ENCODE peak calls at places on chromosome 19, in ten cellular contexts. One of them, this sample, is unnamed.

GRCh38 chr19:14003279-14004051 is 2.7 kb downstream of the RFX1 start:
- DNase-seq in T-helper 1 cell: no peak
- DNase-seq in type B pancreatic cell: no peak
- DNase-seq in fibroblast of the conjunctiva: no peak
- DNase-seq in T-helper 17 cell: no peak
- DNase-seq in pancreas: no peak
- DNase-seq in anterior cingulate cortex: no peak
- DNase-seq in stimulated activated CD4-positive, alpha-beta T cell treated with anti-CD3 and anti-CD28 coated beads, Interleukin-4, amount 100 ng/mL, for 1 hour: no peak
- DNase-seq in aorta: no peak
- DNase-seq in stimulated activated CD8-positive, alpha-beta memory T cell treated with anti-CD3 and anti-CD28 coated beads, Interleukin-4, amount 100 ng/mL, for 48 hours: peak
- DNase-seq in this sample: peak

GRCh38 chr19:2481466-2481865 is 5.5 kb downstream of the GADD45B start:
- DNase-seq in T-helper 1 cell: no peak
- DNase-seq in type B pancreatic cell: no peak
- DNase-seq in fibroblast of the conjunctiva: no peak
- DNase-seq in T-helper 17 cell: no peak
- DNase-seq in pancreas: no peak
- DNase-seq in anterior cingulate cortex: no peak
- DNase-seq in stimulated activated CD4-positive, alpha-beta T cell treated with anti-CD3 and anti-CD28 coated beads, Interleukin-4, amount 100 ng/mL, for 1 hour: no peak
- DNase-seq in aorta: peak
- DNase-seq in stimulated activated CD8-positive, alpha-beta memory T cell treated with anti-CD3 and anti-CD28 coated beads, Interleukin-4, amount 100 ng/mL, for 48 hours: no peak
- DNase-seq in this sample: peak

GRCh38 chr19:980133-980998 is 3.8 kb upstream of the WDR18 start:
- DNase-seq in T-helper 1 cell: no peak
- DNase-seq in type B pancreatic cell: no peak
- DNase-seq in fibroblast of the conjunctiva: no peak
- DNase-seq in T-helper 17 cell: no peak
- DNase-seq in pancreas: peak
- DNase-seq in anterior cingulate cortex: no peak
- DNase-seq in stimulated activated CD4-positive, alpha-beta T cell treated with anti-CD3 and anti-CD28 coated beads, Interleukin-4, amount 100 ng/mL, for 1 hour: no peak
- DNase-seq in aorta: no peak
- DNase-seq in stimulated activated CD8-positive, alpha-beta memory T cell treated with anti-CD3 and anti-CD28 coated beads, Interleukin-4, amount 100 ng/mL, for 48 hours: no peak
- DNase-seq in this sample: no peak

GRCh38 chr19:30066781-30067759 is 125.0 kb downstream of the URI1 start:
- DNase-seq in T-helper 1 cell: no peak
- DNase-seq in type B pancreatic cell: peak
- DNase-seq in fibroblast of the conjunctiva: no peak
- DNase-seq in T-helper 17 cell: no peak
- DNase-seq in pancreas: no peak
- DNase-seq in anterior cingulate cortex: no peak
- DNase-seq in stimulated activated CD4-positive, alpha-beta T cell treated with anti-CD3 and anti-CD28 coated beads, Interleukin-4, amount 100 ng/mL, for 1 hour: no peak
- DNase-seq in aorta: no peak
- DNase-seq in stimulated activated CD8-positive, alpha-beta memory T cell treated with anti-CD3 and anti-CD28 coated beads, Interleukin-4, amount 100 ng/mL, for 48 hours: peak
- DNase-seq in this sample: no peak

GRCh38 chr19:49853852-49854849 is 3.2 kb downstream of the PTOV1 start:
- DNase-seq in T-helper 1 cell: no peak
- DNase-seq in type B pancreatic cell: no peak
- DNase-seq in fibroblast of the conjunctiva: no peak
- DNase-seq in T-helper 17 cell: no peak
- DNase-seq in pancreas: peak
- DNase-seq in anterior cingulate cortex: no peak
- DNase-seq in stimulated activated CD4-positive, alpha-beta T cell treated with anti-CD3 and anti-CD28 coated beads, Interleukin-4, amount 100 ng/mL, for 1 hour: no peak
- DNase-seq in aorta: no peak
- DNase-seq in stimulated activated CD8-positive, alpha-beta memory T cell treated with anti-CD3 and anti-CD28 coated beads, Interleukin-4, amount 100 ng/mL, for 48 hours: no peak
- DNase-seq in this sample: peak

GRCh38 chr19:48686103-48686502 is 9.7 kb upstream of the FUT2 start:
- DNase-seq in T-helper 1 cell: no peak
- DNase-seq in type B pancreatic cell: no peak
- DNase-seq in fibroblast of the conjunctiva: no peak
- DNase-seq in T-helper 17 cell: no peak
- DNase-seq in pancreas: no peak
- DNase-seq in anterior cingulate cortex: no peak
- DNase-seq in stimulated activated CD4-positive, alpha-beta T cell treated with anti-CD3 and anti-CD28 coated beads, Interleukin-4, amount 100 ng/mL, for 1 hour: no peak
- DNase-seq in aorta: no peak
- DNase-seq in stimulated activated CD8-positive, alpha-beta memory T cell treated with anti-CD3 and anti-CD28 coated beads, Interleukin-4, amount 100 ng/mL, for 48 hours: no peak
- DNase-seq in this sample: no peak

GRCh38 chr19:33171916-33172359 is 22.2 kb upstream of the LRP3 start:
- DNase-seq in T-helper 1 cell: no peak
- DNase-seq in type B pancreatic cell: no peak
- DNase-seq in fibroblast of the conjunctiva: peak
- DNase-seq in T-helper 17 cell: no peak
- DNase-seq in pancreas: no peak
- DNase-seq in anterior cingulate cortex: no peak
- DNase-seq in stimulated activated CD4-positive, alpha-beta T cell treated with anti-CD3 and anti-CD28 coated beads, Interleukin-4, amount 100 ng/mL, for 1 hour: no peak
- DNase-seq in aorta: peak
- DNase-seq in stimulated activated CD8-positive, alpha-beta memory T cell treated with anti-CD3 and anti-CD28 coated beads, Interleukin-4, amount 100 ng/mL, for 48 hours: no peak
- DNase-seq in this sample: no peak

GRCh38 chr19:3696660-3696995 is 3.6 kb downstream of the PIP5K1C start:
- DNase-seq in T-helper 1 cell: no peak
- DNase-seq in type B pancreatic cell: no peak
- DNase-seq in fibroblast of the conjunctiva: no peak
- DNase-seq in T-helper 17 cell: no peak
- DNase-seq in pancreas: no peak
- DNase-seq in anterior cingulate cortex: no peak
- DNase-seq in stimulated activated CD4-positive, alpha-beta T cell treated with anti-CD3 and anti-CD28 coated beads, Interleukin-4, amount 100 ng/mL, for 1 hour: no peak
- DNase-seq in aorta: no peak
- DNase-seq in stimulated activated CD8-positive, alpha-beta memory T cell treated with anti-CD3 and anti-CD28 coated beads, Interleukin-4, amount 100 ng/mL, for 48 hours: no peak
- DNase-seq in this sample: no peak

GRCh38 chr19:5621945-5622464 is 571 bp downstream of the SAFB2 start:
- DNase-seq in T-helper 1 cell: no peak
- DNase-seq in type B pancreatic cell: no peak
- DNase-seq in fibroblast of the conjunctiva: no peak
- DNase-seq in T-helper 17 cell: no peak
- DNase-seq in pancreas: peak
- DNase-seq in anterior cingulate cortex: no peak
- DNase-seq in stimulated activated CD4-positive, alpha-beta T cell treated with anti-CD3 and anti-CD28 coated beads, Interleukin-4, amount 100 ng/mL, for 1 hour: peak
- DNase-seq in aorta: no peak
- DNase-seq in stimulated activated CD8-positive, alpha-beta memory T cell treated with anti-CD3 and anti-CD28 coated beads, Interleukin-4, amount 100 ng/mL, for 48 hours: peak
- DNase-seq in this sample: no peak

GRCh38 chr19:399370-399769 is 9.6 kb downstream of the C2CD4C start:
- DNase-seq in T-helper 1 cell: peak
- DNase-seq in type B pancreatic cell: no peak
- DNase-seq in fibroblast of the conjunctiva: no peak
- DNase-seq in T-helper 17 cell: no peak
- DNase-seq in pancreas: peak
- DNase-seq in anterior cingulate cortex: no peak
- DNase-seq in stimulated activated CD4-positive, alpha-beta T cell treated with anti-CD3 and anti-CD28 coated beads, Interleukin-4, amount 100 ng/mL, for 1 hour: no peak
- DNase-seq in aorta: peak
- DNase-seq in stimulated activated CD8-positive, alpha-beta memory T cell treated with anti-CD3 and anti-CD28 coated beads, Interleukin-4, amount 100 ng/mL, for 48 hours: no peak
- DNase-seq in this sample: peak

GRCh38 chr19:42794751-42795150 is 29.3 kb upstream of the PSG8 start:
- DNase-seq in T-helper 1 cell: no peak
- DNase-seq in type B pancreatic cell: no peak
- DNase-seq in fibroblast of the conjunctiva: no peak
- DNase-seq in T-helper 17 cell: no peak
- DNase-seq in pancreas: no peak
- DNase-seq in anterior cingulate cortex: no peak
- DNase-seq in stimulated activated CD4-positive, alpha-beta T cell treated with anti-CD3 and anti-CD28 coated beads, Interleukin-4, amount 100 ng/mL, for 1 hour: no peak
- DNase-seq in aorta: no peak
- DNase-seq in stimulated activated CD8-positive, alpha-beta memory T cell treated with anti-CD3 and anti-CD28 coated beads, Interleukin-4, amount 100 ng/mL, for 48 hours: no peak
- DNase-seq in this sample: no peak

GRCh38 chr19:32879741-32880140 is 10.2 kb upstream of the SLC7A9 start:
- DNase-seq in T-helper 1 cell: no peak
- DNase-seq in type B pancreatic cell: no peak
- DNase-seq in fibroblast of the conjunctiva: no peak
- DNase-seq in T-helper 17 cell: no peak
- DNase-seq in pancreas: no peak
- DNase-seq in anterior cingulate cortex: no peak
- DNase-seq in stimulated activated CD4-positive, alpha-beta T cell treated with anti-CD3 and anti-CD28 coated beads, Interleukin-4, amount 100 ng/mL, for 1 hour: no peak
- DNase-seq in aorta: no peak
- DNase-seq in stimulated activated CD8-positive, alpha-beta memory T cell treated with anti-CD3 and anti-CD28 coated beads, Interleukin-4, amount 100 ng/mL, for 48 hours: no peak
- DNase-seq in this sample: no peak

This sample was measured in Right ventricle myocardium inferior.